ENCODE peak calls at places on chromosomes 6 and 20, in four cellular contexts. L, P, R and D are unnamed samples.

GRCh38 chr20:24665196-24665595 is 195.8 kb downstream of the SYNDIG1 start:
- DNase-seq in L (peak), P (no peak), R (no peak), D (no peak)

GRCh38 chr20:62792940-62793756 is 3.1 kb upstream of the MRGBP start:
- DNase-seq in L (peak), P (no peak), R (no peak), D (no peak)

GRCh38 chr6:133923938-133924593 is 29.0 kb upstream of the TBPL1 start:
- DNase-seq in L (no peak), P (peak), R (no peak), D (no peak)

GRCh38 chr6:84568971-84569370 is 195.4 kb downstream of the TBX18 start:
- DNase-seq in L (no peak), P (no peak), R (no peak), D (no peak)

GRCh38 chr6:155171747-155172191 is 92.0 kb upstream of the CLDN20 start:
- DNase-seq in L (no peak), P (no peak), R (no peak), D (no peak)

GRCh38 chr6:19472168-19472567 is 365.0 kb upstream of the ID4 start:
- DNase-seq in L (no peak), P (no peak), R (no peak), D (no peak)

GRCh38 chr6:157982297-157982579 is 575 bp downstream of the SYNJ2 start:
- DNase-seq in L (no peak), P (peak), R (no peak), D (no peak)

GRCh38 chr6:90216081-90216977 is 80.3 kb downstream of the BACH2 start:
- DNase-seq in L (peak), P (no peak), R (no peak), D (no peak)

GRCh38 chr20:38752029-38752428 is 3.8 kb downstream of the ACTR5 start:
- DNase-seq in L (no peak), P (no peak), R (no peak), D (no peak)

GRCh38 chr6:148776321-148776966 is 29.6 kb downstream of the UST start:
- DNase-seq in L (no peak), P (no peak), R (no peak), D (no peak)

GRCh38 chr6:43074847-43075741 is 1.0 kb upstream of the PTK7 start:
- DNase-seq in L (peak), P (no peak), R (no peak), D (no peak)

DNA sequence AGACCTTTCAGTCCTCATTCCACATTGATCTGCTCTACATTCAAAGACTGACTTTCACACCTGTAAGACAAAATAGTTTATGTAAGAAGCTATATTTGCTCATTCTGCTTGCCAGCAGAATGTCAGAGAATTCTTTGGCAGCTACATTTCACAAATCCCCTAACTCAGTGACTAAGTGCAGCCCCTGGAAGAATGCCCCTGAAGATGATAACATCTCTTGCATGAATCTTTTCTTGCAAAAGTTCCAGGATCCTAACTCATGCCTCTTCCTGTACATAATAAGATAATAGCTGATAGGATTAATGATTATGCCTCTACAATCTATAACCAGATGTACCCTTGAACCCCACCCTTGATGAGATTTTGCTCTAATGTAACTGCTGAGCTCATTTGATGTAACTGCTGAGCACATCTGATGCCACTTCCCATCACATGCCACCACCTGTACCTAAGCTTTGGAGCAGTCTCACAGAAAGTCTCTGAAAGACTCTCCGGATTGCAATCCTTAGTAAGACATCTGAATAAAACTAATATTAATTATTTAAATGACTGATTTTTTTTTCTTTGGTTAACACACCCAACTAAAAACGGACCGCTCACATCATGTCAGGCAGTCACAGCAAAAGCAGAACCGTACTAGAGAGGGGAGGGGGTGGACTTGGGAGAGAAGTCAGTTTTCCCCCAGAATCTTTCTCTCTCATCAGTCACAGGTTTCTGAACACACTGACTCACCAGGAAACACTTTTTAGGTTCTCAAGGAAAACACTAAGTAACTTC is 684 bp upstream of the DNAH8 start:
- DNase-seq in L (no peak), P (no peak), R (no peak), D (no peak)
- H3K4me3 ChIP-seq in L (peak), P (peak), R (peak), D (peak)

DNA sequence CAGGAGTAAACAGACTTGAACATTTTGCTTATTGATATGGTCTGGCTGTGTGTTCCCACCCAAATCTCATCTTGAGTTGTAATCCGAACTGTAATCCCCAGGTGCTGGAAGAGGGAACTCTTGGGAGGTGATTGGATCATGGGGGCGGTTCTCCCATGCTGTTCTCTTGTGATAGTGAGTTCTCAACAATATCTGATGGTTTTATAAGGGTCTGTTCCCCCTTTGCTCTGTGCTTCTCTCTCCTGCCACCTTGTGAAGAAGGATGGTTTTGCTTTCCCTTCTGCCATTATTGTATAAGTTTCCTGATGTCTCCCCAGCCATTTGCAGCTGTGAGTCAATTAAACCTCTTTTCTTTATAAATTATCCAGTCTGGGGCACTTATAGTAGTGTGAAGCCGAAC is 40.0 kb downstream of the MYLIP start:
- DNase-seq in L (no peak), P (no peak), R (no peak), D (no peak)
- TF ChIP-seq CTCF in L (no peak), P (peak), R (peak), D (no peak)

GRCh38 chr20:35661013-35661412 is 3.7 kb downstream of the CPNE1 start:
- DNase-seq in L (no peak), P (no peak), R (no peak), D (no peak)

GRCh38 chr20:35662541-35662940 is 2.2 kb downstream of the CPNE1 start:
- DNase-seq in L (no peak), P (no peak), R (no peak), D (no peak)

GRCh38 chr20:35663516-35663812 is 1.2 kb downstream of the CPNE1 start:
- DNase-seq in L (no peak), P (no peak), R (no peak), D (no peak)

GRCh38 chr20:35660122-35660937 is 4.4 kb downstream of the CPNE1 start:
- DNase-seq in L (no peak), P (no peak), R (no peak), D (no peak)

GRCh38 chr20:35661908-35662307 is 2.8 kb downstream of the CPNE1 start:
- DNase-seq in L (no peak), P (no peak), R (no peak), D (no peak)
- H3K4me3 ChIP-seq in L (no peak), P (peak), R (peak), D (peak)

GRCh38 chr6:89035252-89036106 is 45.1 kb upstream of the PNRC1 start:
- DNase-seq in L (no peak), P (peak), R (peak), D (peak)

GRCh38 chr6:89028774-89029173 is 51.8 kb upstream of the PNRC1 start:
- DNase-seq in L (no peak), P (no peak), R (no peak), D (no peak)

GRCh38 chr6:89034586-89035251 is 45.8 kb upstream of the PNRC1 start:
- DNase-seq in L (no peak), P (peak), R (no peak), D (no peak)

GRCh38 chr6:89037156-89037900 is 43.2 kb upstream of the PNRC1 start:
- DNase-seq in L (no peak), P (no peak), R (peak), D (no peak)

GRCh38 chr6:89032599-89032998 is 48.0 kb upstream of the PNRC1 start:
- DNase-seq in L (no peak), P (no peak), R (no peak), D (no peak)
- TF ChIP-seq CTCF in L (no peak), P (peak), R (peak), D (no peak)

DNA sequence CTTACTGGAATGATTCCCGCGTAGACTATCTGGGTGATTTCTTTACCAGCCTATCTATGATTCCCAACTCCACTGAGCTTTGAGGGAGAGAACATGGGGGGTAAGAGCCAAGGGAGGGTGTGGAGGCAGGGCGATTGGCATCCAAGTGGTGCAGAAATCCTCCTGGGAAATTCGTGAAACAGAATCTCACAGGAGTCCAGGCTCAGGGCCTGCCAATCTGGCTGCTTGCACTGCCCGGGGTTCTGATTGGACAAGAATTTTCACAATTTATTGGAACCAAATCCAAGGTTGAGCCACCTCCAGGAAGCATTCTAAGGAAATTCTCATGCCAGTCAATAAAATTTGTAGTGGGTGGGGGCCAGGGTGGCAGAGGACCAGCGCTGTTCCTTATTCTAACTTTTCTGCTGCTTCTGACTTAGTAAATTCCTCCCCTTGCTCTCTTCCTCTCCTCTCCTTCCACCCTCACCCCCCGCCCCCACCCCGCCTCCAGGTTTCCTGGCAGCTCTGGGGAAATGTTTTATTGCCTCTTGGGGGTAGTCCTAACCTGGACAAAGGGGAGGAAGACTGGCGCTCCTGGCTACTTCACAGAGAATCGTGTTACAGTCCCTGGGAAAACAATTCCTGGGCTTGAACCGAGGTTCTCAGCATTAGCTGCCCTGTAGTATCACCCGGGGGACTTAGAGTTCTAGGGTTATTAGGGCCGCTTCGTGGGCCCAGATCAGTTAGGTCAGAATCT is 3.1 kb downstream of the BMP6 start:
- DNase-seq in L (no peak), P (no peak), R (no peak), D (no peak)
- H3K4me3 ChIP-seq in L (peak), P (peak), R (peak), D (peak)

GRCh38 chr6:62391358-62391757 is 105.3 kb upstream of the KHDRBS2 start:
- DNase-seq in L (no peak), P (no peak), R (no peak), D (no peak)

GRCh38 chr6:62390413-62390812 is 104.4 kb upstream of the KHDRBS2 start:
- DNase-seq in L (no peak), P (no peak), R (no peak), D (no peak)

GRCh38 chr6:62392289-62392688 is 106.3 kb upstream of the KHDRBS2 start:
- DNase-seq in L (no peak), P (no peak), R (no peak), D (no peak)

GRCh38 chr6:62393608-62394007 is 107.6 kb upstream of the KHDRBS2 start:
- DNase-seq in L (no peak), P (no peak), R (no peak), D (no peak)
- TF ChIP-seq CTCF in L (no peak), P (no peak), R (no peak), D (no peak)

GRCh38 chr6:15479761-15480160 is 183.1 kb downstream of the DTNBP1 start:
- DNase-seq in L (no peak), P (peak), R (no peak), D (peak)

GRCh38 chr6:15481892-15482291 is 180.9 kb downstream of the DTNBP1 start:
- DNase-seq in L (no peak), P (no peak), R (no peak), D (no peak)

GRCh38 chr6:15483060-15483459 is 179.8 kb downstream of the DTNBP1 start:
- DNase-seq in L (no peak), P (no peak), R (no peak), D (no peak)

GRCh38 chr6:15481414-15481813 is 181.4 kb downstream of the DTNBP1 start:
- DNase-seq in L (no peak), P (no peak), R (no peak), D (no peak)

GRCh38 chr6:15480546-15480945 is 182.3 kb downstream of the DTNBP1 start:
- DNase-seq in L (no peak), P (no peak), R (no peak), D (peak)
- H3K4me3 ChIP-seq in L (no peak), P (no peak), R (no peak), D (no peak)

DNA sequence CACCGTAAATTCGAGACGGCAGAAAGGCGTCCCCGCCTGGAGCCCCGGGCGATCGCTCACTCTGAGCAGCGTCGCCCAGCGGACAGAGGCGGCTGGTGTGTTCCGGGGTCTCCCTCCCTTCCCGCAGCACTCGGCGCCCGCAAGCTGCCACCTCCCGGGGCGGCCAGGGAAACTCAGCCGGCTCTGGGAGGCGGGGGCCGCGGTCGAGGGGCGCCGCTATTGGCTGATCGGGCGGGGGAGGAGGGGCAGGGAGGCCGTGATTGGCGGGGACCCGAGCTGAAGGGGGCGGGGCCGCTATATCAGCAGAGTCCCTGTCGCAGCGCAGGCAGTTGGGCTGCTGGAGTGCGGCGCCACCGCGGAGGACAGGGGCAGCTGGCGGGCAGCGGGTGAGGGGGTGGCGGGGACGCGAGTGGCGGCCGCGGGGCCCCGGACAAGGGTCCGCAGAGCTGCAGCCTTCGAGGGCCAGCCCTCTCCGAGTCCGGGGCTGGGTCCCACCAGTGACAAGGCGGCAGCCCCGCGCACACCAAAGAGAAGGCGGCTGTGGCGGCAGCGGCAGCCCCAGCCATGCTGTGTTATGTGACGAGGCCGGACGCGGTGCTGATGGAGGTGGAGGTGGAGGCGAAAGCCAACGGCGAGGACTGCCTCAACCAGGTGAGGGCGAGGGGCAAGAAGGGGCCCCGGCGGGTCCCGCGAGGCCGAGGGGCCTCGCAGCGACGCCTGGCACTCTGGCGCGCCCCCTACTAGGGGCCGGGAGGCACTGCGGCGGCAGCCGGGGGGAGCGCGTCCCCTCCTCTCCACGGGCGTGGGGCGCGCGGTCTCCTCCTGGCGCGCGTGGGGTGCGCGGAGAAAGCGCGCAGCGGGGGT is at the start of gene MYLIP:
- DNase-seq in L (peak), P (peak), R (peak), D (peak)
- TF ChIP-seq CTCF in L (peak), P (peak), R (peak), D (peak)

GRCh38 chr6:53056273-53056672 is 8.9 kb upstream of the FBXO9 start:
- DNase-seq in L (no peak), P (no peak), R (no peak), D (no peak)

GRCh38 chr6:53062369-53062639 is 2.9 kb upstream of the FBXO9 start:
- DNase-seq in L (no peak), P (no peak), R (no peak), D (no peak)

GRCh38 chr6:53055873-53056272 is 9.3 kb upstream of the FBXO9 start:
- DNase-seq in L (no peak), P (no peak), R (no peak), D (no peak)

GRCh38 chr6:53058388-53058890 is 6.8 kb upstream of the FBXO9 start:
- DNase-seq in L (no peak), P (no peak), R (no peak), D (no peak)

DNA sequence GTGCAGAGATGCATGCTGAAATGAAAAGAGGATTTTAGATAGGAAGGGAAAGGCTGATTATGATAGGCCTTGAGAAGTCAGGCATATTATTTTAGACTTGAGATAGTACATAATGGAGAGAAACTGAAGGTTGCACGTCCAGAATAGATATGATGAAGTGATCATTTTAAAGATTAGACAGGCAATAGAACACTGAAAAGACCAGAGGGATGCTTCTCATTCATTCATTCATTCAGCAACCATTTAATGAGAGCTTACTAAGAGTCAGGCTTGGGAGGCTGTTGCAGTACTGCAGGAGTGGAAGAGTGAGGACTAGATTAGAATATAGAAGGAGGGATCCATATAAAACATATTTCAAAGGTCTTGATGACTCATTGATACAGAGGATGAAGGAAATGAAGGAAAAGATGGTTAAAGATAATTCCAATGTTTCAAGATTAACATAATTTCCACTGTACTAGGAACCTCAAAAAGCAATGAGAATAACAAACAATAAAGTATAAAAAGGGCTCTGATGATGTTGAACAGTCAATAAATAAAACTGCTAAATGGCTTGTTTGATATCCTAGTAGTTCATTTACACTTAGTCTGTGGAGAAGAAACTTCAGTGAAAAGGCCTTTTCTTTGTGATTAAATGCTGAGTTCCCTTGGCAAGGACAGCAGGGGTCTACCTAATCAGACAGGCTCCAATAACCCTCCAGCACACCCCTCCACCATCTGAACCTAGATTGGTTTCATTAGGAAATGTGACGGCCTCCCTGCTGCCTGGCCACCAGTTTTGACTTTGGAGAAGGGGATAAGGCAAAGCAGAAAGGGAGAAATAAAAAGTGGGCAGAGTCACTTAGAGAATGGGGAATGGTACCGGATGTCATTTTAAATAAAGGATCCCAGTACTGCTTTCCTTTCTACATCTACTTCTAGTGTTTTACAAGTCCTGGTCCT is 5.3 kb upstream of the FBXO9 start:
- DNase-seq in L (no peak), P (no peak), R (no peak), D (no peak)
- H3K4me3 ChIP-seq in L (peak), P (peak), R (peak), D (peak)